ENCODE peak calls at places on chromosomes 5 and 9, in six cellular contexts. H, M, Y, G, K and F are unnamed samples.

GRCh38 chr9:21031091-21031817 is at the start of gene HACD4:
- DNase-seq in M (no peak), K (peak), H (no peak), Y (no peak), G (peak), F (no peak)

GRCh38 chr5:50440651-50441478 is at the start of gene EMB:
- DNase-seq in H (no peak), M (no peak), K (peak), Y (no peak), G (peak), F (no peak)

GRCh38 chr5:1337490-1338195 is 7.3 kb downstream of the CLPTM1L start:
- DNase-seq in G (no peak), M (no peak), H (no peak), K (no peak), Y (no peak), F (no peak)

GRCh38 chr9:73667749-73668148 is 516.1 kb downstream of the ANXA1 start:
- DNase-seq in G (no peak), H (no peak), Y (no peak), M (no peak), K (no peak), F (no peak)

GRCh38 chr5:40601198-40601868 is 78.4 kb upstream of the PTGER4 start:
- DNase-seq in H (no peak), G (no peak), K (no peak), M (no peak), Y (no peak), F (no peak)

GRCh38 chr9:132944294-132945185 is at the start of gene TSC1:
- DNase-seq in K (peak), G (peak), H (peak), Y (peak), M (peak), F (peak)

GRCh38 chr9:33311953-33312352 is 21.6 kb downstream of the NFX1 start:
- DNase-seq in M (no peak), G (no peak), K (no peak), Y (no peak), H (no peak), F (no peak)

GRCh38 chr9:101705135-101705661 is 33.2 kb downstream of the GRIN3A start:
- DNase-seq in G (peak), M (no peak), H (no peak), K (peak), Y (no peak), F (no peak)

GRCh38 chr9:98485706-98486105 is 223.0 kb downstream of the GABBR2 start:
- DNase-seq in K (no peak), M (no peak), Y (no peak), H (no peak), G (no peak), F (no peak)

GRCh38 chr9:97864396-97864795 is 11.4 kb downstream of the FOXE1 start:
- DNase-seq in M (no peak), Y (no peak), K (no peak), H (no peak), G (no peak), F (no peak)

GRCh38 chr9:38358390-38359296 is 33.9 kb upstream of the ALDH1B1 start:
- DNase-seq in Y (no peak), G (no peak), H (no peak), K (no peak), M (no peak), F (no peak)

GRCh38 chr5:143309661-143310431 is 93.6 kb downstream of the NR3C1 start:
- DNase-seq in G (no peak), K (no peak), Y (no peak), H (no peak), M (no peak), F (no peak)

GRCh38 chr5:94361832-94362754 is 256.3 kb downstream of the KIAA0825 start:
- DNase-seq in Y (no peak), H (no peak), K (no peak), G (no peak), M (no peak), F (no peak)

GRCh38 chr5:91668261-91668660 is 285.1 kb upstream of the ARRDC3 start:
- DNase-seq in Y (no peak), M (no peak), G (no peak), K (no peak), H (no peak), F (peak)

GRCh38 chr9:99419099-99419498 is 197.0 kb downstream of the SEC61B start:
- DNase-seq in K (no peak), G (no peak), H (no peak), M (no peak), Y (no peak), F (no peak)

GRCh38 chr9:91949293-91949945 is 609 bp downstream of the ROR2 start:
- DNase-seq in Y (no peak), M (no peak), K (peak), G (no peak), H (no peak), F (no peak)

GRCh38 chr5:156778752-156779151 is 71.3 kb upstream of the PPP1R2B start:
- DNase-seq in G (no peak), M (no peak), H (no peak), Y (no peak), K (no peak), F (no peak)

GRCh38 chr9:136742640-136743391 is at the start of gene LCN10:
- DNase-seq in Y (peak), K (no peak), G (no peak), M (no peak), H (no peak), F (no peak)